ENCODE peak calls at places on chromosomes 11 and 22, in five cellular contexts. A, K, T, I and Z are unnamed samples.

GRCh38 chr11:121904148-121904547 is 211.9 kb downstream of the BLID start:
- DNase-seq in A (no peak), K (no peak), T (no peak), I (no peak), Z (no peak)

GRCh38 chr11:12731841-12732336 is 57.7 kb downstream of the TEAD1 start:
- DNase-seq in A (no peak), K (peak; percentile 54), T (no peak), I (no peak), Z (no peak)

GRCh38 chr11:95363189-95363588 is 132.2 kb upstream of the SESN3 start:
- DNase-seq in A (no peak), K (no peak), T (no peak), I (no peak), Z (no peak)

GRCh38 chr11:106533046-106533445 is 455.6 kb downstream of the AASDHPPT start:
- DNase-seq in A (no peak), K (no peak), T (no peak), I (no peak), Z (no peak)

GRCh38 chr11:111983187-111983986 is 41.8 kb upstream of the DLAT start:
- DNase-seq in A (no peak), K (peak; percentile 72), T (no peak), I (no peak), Z (no peak)

GRCh38 chr11:76469141-76469540 is 24.3 kb downstream of the EMSY start:
- DNase-seq in A (no peak), K (no peak), T (no peak), I (no peak), Z (no peak)

GRCh38 chr22:42820075-42820763 is 36.9 kb downstream of the ARFGAP3 start:
- DNase-seq in A (no peak), K (peak; percentile 93), T (no peak), I (no peak), Z (no peak)

GRCh38 chr11:1705121-1706052 is 8.4 kb downstream of the KRTAP5-6 start:
- DNase-seq in A (no peak), K (no peak), T (no peak), I (peak; percentile 11), Z (no peak)

GRCh38 chr11:108538022-108538424 is 39.8 kb upstream of the POGLUT3 start:
- DNase-seq in A (no peak), K (no peak), T (no peak), I (no peak), Z (peak; percentile 74)

GRCh38 chr22:37240941-37241320 is 3.1 kb downstream of the RAC2 start:
- DNase-seq in A (no peak), K (no peak), T (no peak), I (peak; percentile 80), Z (no peak)

GRCh38 chr11:79437274-79437980 is 3.4 kb downstream of the TENM4 start:
- DNase-seq in A (peak; percentile 72), K (peak; percentile 57), T (no peak), I (peak; percentile 76), Z (no peak)

GRCh38 chr11:106133529-106133928 is 56.1 kb downstream of the AASDHPPT start:
- DNase-seq in A (no peak), K (no peak), T (no peak), I (no peak), Z (no peak)

GRCh38 chr11:82967381-82967780 is 65.8 kb downstream of the DDIAS start:
- DNase-seq in A (no peak), K (no peak), T (no peak), I (no peak), Z (no peak)

GRCh38 chr11:473415-473814 is 23.3 kb downstream of the PTDSS2 start:
- DNase-seq in A (no peak), K (no peak), T (no peak), I (no peak), Z (no peak)

GRCh38 chr11:77141475-77141874 is 13.4 kb downstream of the MYO7A start:
- DNase-seq in A (no peak), K (no peak), T (no peak), I (no peak), Z (no peak)

GRCh38 chr22:44532466-44533025 is 34.5 kb upstream of the RTL6 start:
- DNase-seq in A (no peak), K (no peak), T (no peak), I (no peak), Z (no peak)

GRCh38 chr22:44871782-44872181 is 119.4 kb downstream of the ARHGAP8 start:
- DNase-seq in A (no peak), K (no peak), T (no peak), I (no peak), Z (no peak)

GRCh38 chr11:114790910-114791309 is 112.6 kb downstream of the NXPE2 start:
- DNase-seq in A (no peak), K (no peak), T (no peak), I (no peak), Z (no peak)

GRCh38 chr11:107696140-107696539 is 15.7 kb downstream of the SLN start:
- DNase-seq in A (no peak), K (peak; percentile 97), T (no peak), I (no peak), Z (no peak)

GRCh38 chr11:128484172-128484571 is 103.2 kb downstream of the ETS1 start:
- DNase-seq in A (no peak), K (no peak), T (no peak), I (no peak), Z (no peak)

GRCh38 chr11:2374456-2375201 is 2.5 kb upstream of the CD81 start:
- DNase-seq in A (no peak), K (no peak), T (no peak), I (peak; percentile 69), Z (no peak)

GRCh38 chr11:40129276-40129675 is 1330.2 kb downstream of the LRRC4C start:
- DNase-seq in A (no peak), K (no peak), T (no peak), I (no peak), Z (no peak)

GRCh38 chr11:61362542-61362875 is 335 bp downstream of the TMEM138 start:
- DNase-seq in A (no peak), K (peak; percentile 65), T (no peak), I (no peak), Z (no peak)

GRCh38 chr11:98068251-98068650 is 952.5 kb upstream of the CNTN5 start:
- DNase-seq in A (no peak), K (no peak), T (no peak), I (no peak), Z (no peak)

GRCh38 chr11:100647861-100648260 is 39.2 kb upstream of the ARHGAP42 start:
- DNase-seq in A (no peak), K (no peak), T (no peak), I (no peak), Z (no peak)

GRCh38 chr11:75553889-75554257 is 8.2 kb upstream of the SERPINH1 start:
- DNase-seq in A (no peak), K (no peak), T (no peak), I (no peak), Z (no peak)

GRCh38 chr22:37406836-37407235 is 20.4 kb downstream of the ELFN2 start:
- DNase-seq in A (no peak), K (no peak), T (no peak), I (no peak), Z (no peak)

DNA sequence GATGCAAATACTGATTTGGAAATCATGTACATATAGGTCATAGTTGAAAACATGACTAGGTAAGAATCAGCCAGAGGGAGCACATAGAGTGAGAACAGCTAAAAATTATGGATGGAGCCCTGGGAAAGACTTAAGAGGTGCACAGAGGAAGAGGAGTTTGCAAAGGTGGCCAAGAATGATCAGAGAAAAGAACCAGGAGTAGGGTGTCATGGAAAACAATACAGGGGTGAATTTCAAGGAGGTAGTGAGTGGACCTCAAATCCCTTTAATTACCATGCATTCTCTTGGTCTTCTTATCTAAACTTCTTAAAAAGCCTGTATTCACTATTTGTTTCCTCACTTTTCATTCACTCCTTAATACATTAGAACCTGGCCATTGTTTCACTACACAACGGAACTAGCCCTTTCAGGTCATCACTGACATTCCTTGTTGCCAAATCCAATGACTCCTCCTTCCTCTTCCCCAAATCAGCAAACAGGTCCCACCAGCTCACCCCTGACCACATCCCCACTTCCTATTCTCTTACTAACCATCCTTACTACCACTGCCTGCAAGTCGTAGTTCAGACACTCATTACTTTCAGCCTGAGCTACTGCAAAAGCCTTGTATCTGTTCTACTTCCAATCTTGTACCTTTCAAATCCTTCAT is 22.6 kb downstream of the BUD13 start:
- DNase-seq in A (no peak), K (no peak), T (no peak), I (no peak), Z (no peak)
- TF ChIP-seq POLR2A in A (no peak), K (no peak), T (no peak), I (no peak), Z (no peak)

DNA sequence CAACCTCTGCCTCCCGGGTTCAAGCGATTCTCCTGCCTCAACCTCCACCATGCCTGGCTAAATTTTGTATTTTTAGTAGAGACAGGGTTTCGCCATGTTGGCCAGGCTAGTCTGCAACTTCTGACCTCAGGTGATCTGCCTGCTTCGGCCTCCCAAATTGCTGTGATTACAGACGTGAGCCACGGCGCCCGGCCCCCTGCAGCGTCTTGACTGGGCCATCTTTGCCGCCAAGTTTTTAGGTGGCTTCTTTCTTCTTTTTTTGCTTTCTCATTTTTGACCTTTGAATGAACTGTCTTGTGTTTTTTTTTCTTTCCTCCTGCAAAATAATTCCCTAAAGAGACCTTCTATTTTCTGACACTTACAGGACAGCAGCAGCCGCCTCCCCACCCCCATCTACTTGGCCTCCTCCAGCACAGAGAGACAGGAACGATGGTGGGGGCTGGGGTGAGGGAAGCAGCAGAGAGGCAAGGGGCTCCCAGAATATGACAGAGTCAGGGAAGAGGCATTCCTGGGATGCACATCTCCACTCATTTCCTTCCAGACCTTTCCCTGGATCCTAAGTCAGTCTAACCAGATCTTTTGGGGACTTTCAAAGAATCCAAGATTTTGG is 92.6 kb upstream of the ALX4 start:
- DNase-seq in A (no peak), K (no peak), T (no peak), I (no peak), Z (no peak)
- TF ChIP-seq CTCF in A (no peak), K (no peak), T (no peak), I (no peak), Z (no peak)

DNA sequence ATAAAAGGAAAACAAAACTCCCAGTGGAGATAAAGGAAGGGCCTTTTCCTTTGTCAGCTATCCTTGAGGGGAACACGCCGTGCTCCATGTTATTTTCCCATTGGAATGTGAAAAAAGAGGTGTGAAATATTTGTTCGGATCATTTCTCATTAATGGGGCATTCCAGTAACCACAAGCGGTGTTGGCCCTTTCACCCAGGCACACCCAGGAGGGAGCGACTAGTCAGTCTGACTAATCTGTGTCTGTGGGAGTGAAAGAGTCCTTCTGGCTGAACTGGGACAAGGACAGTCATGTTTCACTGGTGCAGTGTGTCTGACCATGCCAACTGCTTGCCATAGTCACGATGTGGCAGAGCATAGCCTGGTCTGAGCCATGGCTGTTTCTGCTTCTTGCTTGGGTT is 13.0 kb upstream of the MYEOV start:
- DNase-seq in A (no peak), K (peak; percentile 64), T (no peak), I (peak; percentile 20), Z (no peak)
- H3K27ac ChIP-seq in A (no peak overlapping the region), K (no peak overlapping the region), T (no peak overlapping the region), I (no peak overlapping the region), Z (no peak overlapping the region)

DNA sequence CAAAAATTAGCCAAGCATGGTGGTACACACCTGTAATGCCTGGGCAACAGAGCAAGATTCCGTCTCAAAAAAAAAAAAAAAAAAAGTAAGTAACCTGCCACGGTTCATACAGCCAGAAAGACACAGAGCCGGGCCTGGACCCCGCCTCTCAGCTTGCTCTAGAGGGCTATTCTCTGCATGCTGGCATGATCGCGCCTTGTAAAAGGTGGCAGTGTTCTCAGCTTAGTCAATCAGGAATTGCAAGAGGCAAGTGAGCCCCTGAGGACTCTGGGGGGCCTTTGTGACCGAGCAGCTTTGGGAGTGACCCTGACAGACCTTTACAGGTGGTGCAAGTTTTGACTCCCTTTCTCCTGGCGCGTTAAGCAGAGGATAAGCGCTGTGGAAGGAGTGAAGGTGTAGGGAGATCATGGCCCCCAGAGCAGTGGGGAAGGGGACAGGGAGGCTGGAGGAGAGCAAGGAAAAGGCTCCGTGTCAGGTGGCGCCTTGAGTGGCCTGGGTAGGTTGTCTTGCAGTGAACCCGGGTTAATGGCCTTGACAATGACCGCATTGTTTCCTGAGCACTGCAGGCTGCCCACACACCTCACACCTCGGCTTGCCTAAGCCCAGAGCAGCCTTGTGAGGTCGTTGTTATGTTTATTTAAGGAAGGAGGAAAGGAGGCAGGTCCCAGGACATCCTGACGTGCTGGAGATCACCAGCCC is 48.9 kb downstream of the CDPF1 start:
- DNase-seq in A (no peak), K (no peak), T (no peak), I (peak; percentile 18), Z (no peak)
- TF ChIP-seq POLR2A in A (no peak), K (no peak), T (no peak), I (no peak), Z (no peak)